ENCODE peak calls at places on chromosomes 4 and X, in eight cellular contexts. One of them, this sample, is unnamed.

GRCh38 chrX:77962068-77962902 is 7.2 kb downstream of the PGAM4 start:
- DNase-seq in kidney tubule cell: no peak
- DNase-seq in choroid plexus epithelial cell: peak
- DNase-seq in mucosa of gallbladder: no peak
- DNase-seq in fibroblast of lung: peak
- DNase-seq in D341Med: no peak
- DNase-seq in AG08395: no peak
- DNase-seq in stimulated activated CD4-positive, alpha-beta T cell treated with anti-CD3 and anti-CD28 coated beads, Interleukin-4, amount 100 ng/mL, for 24 hours: peak
- DNase-seq in this sample: no peak

GRCh38 chr4:91226838-91227237 is 1076.9 kb upstream of the GRID2 start:
- DNase-seq in kidney tubule cell: no peak
- DNase-seq in choroid plexus epithelial cell: no peak
- DNase-seq in mucosa of gallbladder: no peak
- DNase-seq in fibroblast of lung: no peak
- DNase-seq in D341Med: no peak
- DNase-seq in AG08395: no peak
- DNase-seq in stimulated activated CD4-positive, alpha-beta T cell treated with anti-CD3 and anti-CD28 coated beads, Interleukin-4, amount 100 ng/mL, for 24 hours: no peak
- DNase-seq in this sample: no peak

GRCh38 chr4:142085631-142086292 is 449.4 kb downstream of the IL15 start:
- DNase-seq in kidney tubule cell: no peak
- DNase-seq in choroid plexus epithelial cell: no peak
- DNase-seq in mucosa of gallbladder: no peak
- DNase-seq in fibroblast of lung: no peak
- DNase-seq in D341Med: no peak
- DNase-seq in AG08395: no peak
- DNase-seq in stimulated activated CD4-positive, alpha-beta T cell treated with anti-CD3 and anti-CD28 coated beads, Interleukin-4, amount 100 ng/mL, for 24 hours: no peak
- DNase-seq in this sample: no peak

GRCh38 chr4:124958812-124959211 is 246.3 kb upstream of the ANKRD50 start:
- DNase-seq in kidney tubule cell: peak
- DNase-seq in choroid plexus epithelial cell: peak
- DNase-seq in mucosa of gallbladder: no peak
- DNase-seq in fibroblast of lung: no peak
- DNase-seq in D341Med: no peak
- DNase-seq in AG08395: no peak
- DNase-seq in stimulated activated CD4-positive, alpha-beta T cell treated with anti-CD3 and anti-CD28 coated beads, Interleukin-4, amount 100 ng/mL, for 24 hours: no peak
- DNase-seq in this sample: no peak

GRCh38 chrX:49139713-49140112 is 16.2 kb upstream of the GPKOW start:
- DNase-seq in kidney tubule cell: no peak
- DNase-seq in choroid plexus epithelial cell: no peak
- DNase-seq in mucosa of gallbladder: no peak
- DNase-seq in fibroblast of lung: no peak
- DNase-seq in D341Med: no peak
- DNase-seq in AG08395: no peak
- DNase-seq in stimulated activated CD4-positive, alpha-beta T cell treated with anti-CD3 and anti-CD28 coated beads, Interleukin-4, amount 100 ng/mL, for 24 hours: no peak
- DNase-seq in this sample: no peak

GRCh38 chr4:177385576-177386320 is 56.5 kb downstream of the AGA start:
- DNase-seq in kidney tubule cell: no peak
- DNase-seq in choroid plexus epithelial cell: no peak
- DNase-seq in mucosa of gallbladder: no peak
- DNase-seq in fibroblast of lung: peak
- DNase-seq in D341Med: no peak
- DNase-seq in AG08395: no peak
- DNase-seq in stimulated activated CD4-positive, alpha-beta T cell treated with anti-CD3 and anti-CD28 coated beads, Interleukin-4, amount 100 ng/mL, for 24 hours: no peak
- DNase-seq in this sample: no peak

GRCh38 chrX:3227526-3227925 is 118.9 kb downstream of the MXRA5 start:
- DNase-seq in kidney tubule cell: peak
- DNase-seq in choroid plexus epithelial cell: no peak
- DNase-seq in mucosa of gallbladder: no peak
- DNase-seq in fibroblast of lung: no peak
- DNase-seq in D341Med: no peak
- DNase-seq in AG08395: no peak
- DNase-seq in stimulated activated CD4-positive, alpha-beta T cell treated with anti-CD3 and anti-CD28 coated beads, Interleukin-4, amount 100 ng/mL, for 24 hours: no peak
- DNase-seq in this sample: no peak

GRCh38 chrX:150643271-150643670 is 49.9 kb upstream of the MTMR1 start:
- DNase-seq in kidney tubule cell: no peak
- DNase-seq in choroid plexus epithelial cell: peak
- DNase-seq in mucosa of gallbladder: no peak
- DNase-seq in fibroblast of lung: peak
- DNase-seq in D341Med: no peak
- DNase-seq in AG08395: no peak
- DNase-seq in stimulated activated CD4-positive, alpha-beta T cell treated with anti-CD3 and anti-CD28 coated beads, Interleukin-4, amount 100 ng/mL, for 24 hours: no peak
- DNase-seq in this sample: no peak

GRCh38 chr4:134906404-134907023 is 704.9 kb upstream of the PABPC4L start:
- DNase-seq in kidney tubule cell: peak
- DNase-seq in choroid plexus epithelial cell: peak
- DNase-seq in mucosa of gallbladder: no peak
- DNase-seq in fibroblast of lung: peak
- DNase-seq in D341Med: peak
- DNase-seq in AG08395: no peak
- DNase-seq in stimulated activated CD4-positive, alpha-beta T cell treated with anti-CD3 and anti-CD28 coated beads, Interleukin-4, amount 100 ng/mL, for 24 hours: no peak
- DNase-seq in this sample: no peak

GRCh38 chrX:131729295-131729694 is 185.4 kb downstream of the OR13H1 start:
- DNase-seq in kidney tubule cell: peak
- DNase-seq in choroid plexus epithelial cell: no peak
- DNase-seq in mucosa of gallbladder: peak
- DNase-seq in fibroblast of lung: no peak
- DNase-seq in D341Med: no peak
- DNase-seq in AG08395: peak
- DNase-seq in stimulated activated CD4-positive, alpha-beta T cell treated with anti-CD3 and anti-CD28 coated beads, Interleukin-4, amount 100 ng/mL, for 24 hours: no peak
- DNase-seq in this sample: no peak

GRCh38 chrX:15930585-15930984 is 76.0 kb upstream of the AP1S2 start:
- DNase-seq in kidney tubule cell: peak
- DNase-seq in choroid plexus epithelial cell: peak
- DNase-seq in mucosa of gallbladder: no peak
- DNase-seq in fibroblast of lung: peak
- DNase-seq in D341Med: no peak
- DNase-seq in AG08395: peak
- DNase-seq in stimulated activated CD4-positive, alpha-beta T cell treated with anti-CD3 and anti-CD28 coated beads, Interleukin-4, amount 100 ng/mL, for 24 hours: no peak
- DNase-seq in this sample: no peak

GRCh38 chr4:159425749-159426376 is 323.0 kb downstream of the RAPGEF2 start:
- DNase-seq in kidney tubule cell: no peak
- DNase-seq in choroid plexus epithelial cell: no peak
- DNase-seq in mucosa of gallbladder: no peak
- DNase-seq in fibroblast of lung: no peak
- DNase-seq in D341Med: no peak
- DNase-seq in AG08395: no peak
- DNase-seq in stimulated activated CD4-positive, alpha-beta T cell treated with anti-CD3 and anti-CD28 coated beads, Interleukin-4, amount 100 ng/mL, for 24 hours: no peak
- DNase-seq in this sample: no peak

GRCh38 chrX:153816821-153817220 is 13.5 kb downstream of the PDZD4 start:
- DNase-seq in kidney tubule cell: no peak
- DNase-seq in choroid plexus epithelial cell: no peak
- DNase-seq in mucosa of gallbladder: no peak
- DNase-seq in fibroblast of lung: no peak
- DNase-seq in D341Med: no peak
- DNase-seq in AG08395: no peak
- DNase-seq in stimulated activated CD4-positive, alpha-beta T cell treated with anti-CD3 and anti-CD28 coated beads, Interleukin-4, amount 100 ng/mL, for 24 hours: peak
- DNase-seq in this sample: peak

GRCh38 chr4:43113196-43113595 is 220.7 kb downstream of the GRXCR1 start:
- DNase-seq in kidney tubule cell: no peak
- DNase-seq in choroid plexus epithelial cell: no peak
- DNase-seq in mucosa of gallbladder: no peak
- DNase-seq in fibroblast of lung: no peak
- DNase-seq in D341Med: no peak
- DNase-seq in AG08395: no peak
- DNase-seq in stimulated activated CD4-positive, alpha-beta T cell treated with anti-CD3 and anti-CD28 coated beads, Interleukin-4, amount 100 ng/mL, for 24 hours: no peak
- DNase-seq in this sample: peak

GRCh38 chrX:21166302-21166982 is 207.8 kb upstream of the CNKSR2 start:
- DNase-seq in kidney tubule cell: peak
- DNase-seq in choroid plexus epithelial cell: peak
- DNase-seq in mucosa of gallbladder: no peak
- DNase-seq in fibroblast of lung: peak
- DNase-seq in D341Med: no peak
- DNase-seq in AG08395: peak
- DNase-seq in stimulated activated CD4-positive, alpha-beta T cell treated with anti-CD3 and anti-CD28 coated beads, Interleukin-4, amount 100 ng/mL, for 24 hours: no peak
- DNase-seq in this sample: no peak

GRCh38 chr4:1365271-1366178 is 18.5 kb downstream of the UVSSA start:
- DNase-seq in kidney tubule cell: no peak
- DNase-seq in choroid plexus epithelial cell: no peak
- DNase-seq in mucosa of gallbladder: no peak
- DNase-seq in fibroblast of lung: no peak
- DNase-seq in D341Med: no peak
- DNase-seq in AG08395: no peak
- DNase-seq in stimulated activated CD4-positive, alpha-beta T cell treated with anti-CD3 and anti-CD28 coated beads, Interleukin-4, amount 100 ng/mL, for 24 hours: no peak
- DNase-seq in this sample: peak

GRCh38 chr4:138967313-138967712 is 48.3 kb upstream of the NOCT start:
- DNase-seq in kidney tubule cell: peak
- DNase-seq in choroid plexus epithelial cell: peak
- DNase-seq in mucosa of gallbladder: no peak
- DNase-seq in fibroblast of lung: peak
- DNase-seq in D341Med: no peak
- DNase-seq in AG08395: no peak
- DNase-seq in stimulated activated CD4-positive, alpha-beta T cell treated with anti-CD3 and anti-CD28 coated beads, Interleukin-4, amount 100 ng/mL, for 24 hours: no peak
- DNase-seq in this sample: no peak

GRCh38 chr4:30882995-30883675 is 163.0 kb downstream of the PCDH7 start:
- DNase-seq in kidney tubule cell: no peak
- DNase-seq in choroid plexus epithelial cell: no peak
- DNase-seq in mucosa of gallbladder: no peak
- DNase-seq in fibroblast of lung: no peak
- DNase-seq in D341Med: no peak
- DNase-seq in AG08395: no peak
- DNase-seq in stimulated activated CD4-positive, alpha-beta T cell treated with anti-CD3 and anti-CD28 coated beads, Interleukin-4, amount 100 ng/mL, for 24 hours: no peak
- DNase-seq in this sample: no peak

GRCh38 chr4:169160825-169161224 is 109.9 kb downstream of the SH3RF1 start:
- DNase-seq in kidney tubule cell: no peak
- DNase-seq in choroid plexus epithelial cell: peak
- DNase-seq in mucosa of gallbladder: no peak
- DNase-seq in fibroblast of lung: peak
- DNase-seq in D341Med: no peak
- DNase-seq in AG08395: peak
- DNase-seq in stimulated activated CD4-positive, alpha-beta T cell treated with anti-CD3 and anti-CD28 coated beads, Interleukin-4, amount 100 ng/mL, for 24 hours: no peak
- DNase-seq in this sample: no peak

GRCh38 chr4:46819095-46819494 is 90.0 kb downstream of the COX7B2 start:
- DNase-seq in kidney tubule cell: no peak
- DNase-seq in choroid plexus epithelial cell: no peak
- DNase-seq in mucosa of gallbladder: no peak
- DNase-seq in fibroblast of lung: no peak
- DNase-seq in D341Med: no peak
- DNase-seq in AG08395: no peak
- DNase-seq in stimulated activated CD4-positive, alpha-beta T cell treated with anti-CD3 and anti-CD28 coated beads, Interleukin-4, amount 100 ng/mL, for 24 hours: no peak
- DNase-seq in this sample: no peak

GRCh38 chr4:5788144-5788543 is 77.1 kb downstream of the EVC start:
- DNase-seq in kidney tubule cell: no peak
- DNase-seq in choroid plexus epithelial cell: no peak
- DNase-seq in mucosa of gallbladder: no peak
- DNase-seq in fibroblast of lung: no peak
- DNase-seq in D341Med: no peak
- DNase-seq in AG08395: no peak
- DNase-seq in stimulated activated CD4-positive, alpha-beta T cell treated with anti-CD3 and anti-CD28 coated beads, Interleukin-4, amount 100 ng/mL, for 24 hours: no peak
- DNase-seq in this sample: no peak

GRCh38 chr4:95693594-95693993 is 144.8 kb upstream of the UNC5C start:
- DNase-seq in kidney tubule cell: peak
- DNase-seq in choroid plexus epithelial cell: peak
- DNase-seq in mucosa of gallbladder: no peak
- DNase-seq in fibroblast of lung: peak
- DNase-seq in D341Med: no peak
- DNase-seq in AG08395: no peak
- DNase-seq in stimulated activated CD4-positive, alpha-beta T cell treated with anti-CD3 and anti-CD28 coated beads, Interleukin-4, amount 100 ng/mL, for 24 hours: no peak
- DNase-seq in this sample: no peak

GRCh38 chr4:3867403-3868100 is 101.4 kb downstream of the ADRA2C start:
- DNase-seq in kidney tubule cell: no peak
- DNase-seq in choroid plexus epithelial cell: no peak
- DNase-seq in mucosa of gallbladder: no peak
- DNase-seq in fibroblast of lung: no peak
- DNase-seq in D341Med: no peak
- DNase-seq in AG08395: no peak
- DNase-seq in stimulated activated CD4-positive, alpha-beta T cell treated with anti-CD3 and anti-CD28 coated beads, Interleukin-4, amount 100 ng/mL, for 24 hours: no peak
- DNase-seq in this sample: peak

GRCh38 chrX:132209527-132209926 is 9.7 kb downstream of the RAP2C start:
- DNase-seq in kidney tubule cell: peak
- DNase-seq in choroid plexus epithelial cell: peak
- DNase-seq in mucosa of gallbladder: no peak
- DNase-seq in fibroblast of lung: peak
- DNase-seq in D341Med: no peak
- DNase-seq in AG08395: no peak
- DNase-seq in stimulated activated CD4-positive, alpha-beta T cell treated with anti-CD3 and anti-CD28 coated beads, Interleukin-4, amount 100 ng/mL, for 24 hours: no peak
- DNase-seq in this sample: no peak

GRCh38 chr4:186669159-186669720 is 54.4 kb downstream of the FAT1 start:
- DNase-seq in kidney tubule cell: peak
- DNase-seq in choroid plexus epithelial cell: peak
- DNase-seq in mucosa of gallbladder: no peak
- DNase-seq in fibroblast of lung: peak
- DNase-seq in D341Med: peak
- DNase-seq in AG08395: peak
- DNase-seq in stimulated activated CD4-positive, alpha-beta T cell treated with anti-CD3 and anti-CD28 coated beads, Interleukin-4, amount 100 ng/mL, for 24 hours: no peak
- DNase-seq in this sample: peak

GRCh38 chr4:173753408-173753807 is 223.4 kb upstream of the HAND2 start:
- DNase-seq in kidney tubule cell: no peak
- DNase-seq in choroid plexus epithelial cell: no peak
- DNase-seq in mucosa of gallbladder: no peak
- DNase-seq in fibroblast of lung: no peak
- DNase-seq in D341Med: no peak
- DNase-seq in AG08395: no peak
- DNase-seq in stimulated activated CD4-positive, alpha-beta T cell treated with anti-CD3 and anti-CD28 coated beads, Interleukin-4, amount 100 ng/mL, for 24 hours: no peak
- DNase-seq in this sample: no peak

GRCh38 chr4:8472689-8473197 is 32.2 kb downstream of the TRMT44 start:
- DNase-seq in kidney tubule cell: peak
- DNase-seq in choroid plexus epithelial cell: peak
- DNase-seq in mucosa of gallbladder: peak
- DNase-seq in fibroblast of lung: peak
- DNase-seq in D341Med: peak
- DNase-seq in AG08395: peak
- DNase-seq in stimulated activated CD4-positive, alpha-beta T cell treated with anti-CD3 and anti-CD28 coated beads, Interleukin-4, amount 100 ng/mL, for 24 hours: no peak
- DNase-seq in this sample: peak

This sample was measured in osteoblast.